ENCODE peak calls at places on chromosome 13, in seven cellular contexts. U is IMR-90, R is neuronal stem cell, J is H1, B is mesendoderm, P is H9, N is trophoblast cell. H is an unnamed sample.

GRCh38 chr13:22454586-22454985 is 726.2 kb upstream of the SGCG start:
- DNase-seq in U (no peak), R (no peak), J (no peak), B (peak; percentile 74), P (peak; percentile 56), N (peak; percentile 2), H (peak; percentile 2)

GRCh38 chr13:95714142-95714832 is 37.3 kb downstream of the DNAJC3 start:
- DNase-seq in U (peak; percentile 89), R (no peak), J (no peak), B (no peak), P (no peak), N (peak; percentile 61), H (peak; percentile 85)

GRCh38 chr13:110343241-110343865 is 36.3 kb downstream of the COL4A2 start:
- DNase-seq in U (no peak), R (no peak), J (no peak), B (no peak), P (no peak), N (peak; percentile 86), H (no peak)

GRCh38 chr13:26486550-26486949 is 70.9 kb upstream of the WASF3 start:
- DNase-seq in U (no peak), R (no peak), J (no peak), B (no peak), P (no peak), N (no peak), H (no peak)

GRCh38 chr13:21637296-21637695 is 33.3 kb upstream of the MICU2 start:
- DNase-seq in U (peak; percentile 43), R (no peak), J (no peak), B (no peak), P (no peak), N (no peak), H (no peak)

GRCh38 chr13:21230516-21230915 is 54.1 kb downstream of the MRPL57 start:
- DNase-seq in U (no peak), R (no peak), J (no peak), B (no peak), P (no peak), N (no peak), H (no peak)

GRCh38 chr13:105139380-105140285 is 1395.8 kb downstream of the EFNB2 start:
- DNase-seq in U (peak; percentile 62), R (no peak), J (no peak), B (no peak), P (peak; percentile 43), N (peak; percentile 43), H (peak; percentile 8)

GRCh38 chr13:50766043-50766442 is 77.4 kb downstream of the DLEU7 start:
- DNase-seq in U (no peak), R (no peak), J (no peak), B (no peak), P (no peak), N (no peak), H (no peak)

GRCh38 chr13:62243146-62243545 is 827.5 kb upstream of the PCDH20 start:
- DNase-seq in U (no peak), R (no peak), J (no peak), B (no peak), P (no peak), N (no peak), H (no peak)

GRCh38 chr13:22311734-22312404 is 641.0 kb downstream of the FGF9 start:
- DNase-seq in U (no peak), R (no peak), J (no peak), B (peak; percentile 8), P (peak; percentile 31), N (peak; percentile 2), H (no peak)

GRCh38 chr13:43985437-43986051 is 105.8 kb downstream of the LACC1 start:
- DNase-seq in U (no peak), R (no peak), J (no peak), B (no peak), P (no peak), N (no peak), H (no peak)

GRCh38 chr13:59846845-59847620 is 316.7 kb downstream of the DIAPH3 start:
- DNase-seq in U (no peak), R (peak; percentile 23), J (no peak), B (peak; percentile 58), P (no peak), N (peak; percentile 7), H (no peak)

GRCh38 chr13:38819053-38819452 is 132.2 kb downstream of the FREM2 start:
- DNase-seq in U (no peak), R (no peak), J (no peak), B (no peak), P (no peak), N (no peak), H (no peak)

GRCh38 chr13:48506092-48506701 is 26.7 kb downstream of the RCBTB2 start:
- DNase-seq in U (no peak), R (no peak), J (no peak), B (no peak), P (no peak), N (no peak), H (no peak)

GRCh38 chr13:96503481-96503880 is 413.6 kb downstream of the HS6ST3 start:
- DNase-seq in U (no peak), R (no peak), J (no peak), B (no peak), P (no peak), N (no peak), H (no peak)

GRCh38 chr13:41356788-41357187 is 45.7 kb downstream of the NAA16 start:
- DNase-seq in U (no peak), R (no peak), J (no peak), B (no peak), P (no peak), N (peak; percentile 15), H (no peak)

GRCh38 chr13:63944896-63945295 is 2529.2 kb upstream of the PCDH20 start:
- DNase-seq in U (no peak), R (no peak), J (no peak), B (no peak), P (no peak), N (no peak), H (no peak)

GRCh38 chr13:76454991-76455390 is 431.2 kb downstream of the KCTD12 start:
- DNase-seq in U (peak; percentile 13), R (no peak), J (no peak), B (no peak), P (no peak), N (no peak), H (peak; percentile 36)

GRCh38 chr13:59728896-59729545 is 434.7 kb downstream of the DIAPH3 start:
- DNase-seq in U (no peak), R (no peak), J (no peak), B (no peak), P (no peak), N (no peak), H (no peak)

GRCh38 chr13:43331676-43332075 is 308.3 kb downstream of the DNAJC15 start:
- DNase-seq in U (peak; percentile 10), R (no peak), J (no peak), B (no peak), P (no peak), N (no peak), H (no peak)

GRCh38 chr13:110640591-110641029 is 25.3 kb downstream of the NAXD start:
- DNase-seq in U (peak; percentile 60), R (no peak), J (no peak), B (no peak), P (peak; percentile 29), N (no peak), H (peak; percentile 34)

GRCh38 chr13:102940143-102940542 is 94.3 kb downstream of the ERCC5 start:
- DNase-seq in U (no peak), R (no peak), J (no peak), B (peak; percentile 50), P (peak; percentile 50), N (no peak), H (no peak)

GRCh38 chr13:38045278-38046048 is 175.9 kb upstream of the TRPC4 start:
- DNase-seq in U (peak; percentile 33), R (peak; percentile 3), J (no peak), B (peak; percentile 76), P (peak; percentile 43), N (peak; percentile 7), H (peak; percentile 61)

GRCh38 chr13:22926176-22927007 is 254.4 kb upstream of the SGCG start:
- DNase-seq in U (no peak), R (no peak), J (peak; percentile 80), B (peak; percentile 86), P (peak; percentile 85), N (no peak), H (peak; percentile 9)

GRCh38 chr13:59354665-59355064 is 809.1 kb downstream of the DIAPH3 start:
- DNase-seq in U (no peak), R (no peak), J (no peak), B (no peak), P (no peak), N (no peak), H (no peak)

DNA sequence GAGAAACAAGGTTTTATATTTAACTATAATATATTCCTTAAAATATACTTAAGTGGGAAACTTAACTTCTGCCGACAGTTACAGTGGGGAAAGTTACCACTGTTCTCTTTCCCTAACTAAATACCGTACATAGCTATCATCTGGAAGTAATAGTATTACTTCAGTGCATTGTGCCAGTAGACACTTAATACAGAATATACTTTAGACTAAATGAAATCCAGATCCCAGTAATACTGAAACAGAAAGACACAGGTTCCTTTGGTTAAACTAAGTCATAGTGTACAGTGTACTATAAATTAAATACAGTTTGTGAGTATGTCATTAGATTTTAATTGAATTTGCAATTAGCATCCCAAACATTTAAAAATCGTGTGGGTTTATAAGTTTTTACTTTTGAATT is 107.5 kb downstream of the PCCA start:
- DNase-seq in U (no peak), R (no peak), J (no peak), B (no peak), P (no peak), N (no peak), H (no peak)
- H3K27ac ChIP-seq in U (no peak overlapping the region), R (no peak overlapping the region), J (no peak overlapping the region), B (no peak overlapping the region), P (no peak overlapping the region), N (no peak overlapping the region), H (no peak overlapping the region)

GRCh38 chr13:99311137-99311536 is 3.9 kb upstream of the GPR183 start:
- DNase-seq in U (peak; percentile 49), R (no peak), J (no peak), B (peak; percentile 27), P (peak; percentile 35), N (no peak), H (peak; percentile 65)
- H2BK5ac ChIP-seq in U (peak overlapping the region; percentile 55), R (no peak overlapping the region), J (no peak overlapping the region), B (no peak overlapping the region), P (no peak overlapping the region), N (no peak overlapping the region), H (no peak overlapping the region)

DNA sequence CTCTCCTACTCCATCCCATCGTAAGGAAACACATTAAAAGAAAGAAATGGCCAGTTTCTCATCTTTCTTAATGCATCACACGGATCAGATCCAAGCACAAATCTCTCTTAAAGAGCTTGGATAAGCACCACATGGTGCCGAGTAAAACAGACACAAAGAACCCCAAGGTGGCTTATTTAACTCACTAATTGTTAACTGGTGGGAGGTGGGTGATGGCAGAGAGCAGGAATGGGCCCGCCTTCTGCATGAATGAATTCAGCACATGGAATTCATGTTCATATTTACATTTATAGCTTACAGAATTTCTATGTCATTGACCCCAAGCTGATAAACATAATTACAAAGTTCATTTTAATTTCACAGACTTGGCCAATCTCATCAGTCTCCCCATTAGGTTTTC is 89.9 kb downstream of the MZT1 start:
- DNase-seq in U (no peak), R (no peak), J (no peak), B (no peak), P (no peak), N (no peak), H (no peak)
- H3K27ac ChIP-seq in U (no peak overlapping the region), R (no peak overlapping the region), J (no peak overlapping the region), B (no peak overlapping the region), P (no peak overlapping the region), N (no peak overlapping the region), H (no peak overlapping the region)

DNA sequence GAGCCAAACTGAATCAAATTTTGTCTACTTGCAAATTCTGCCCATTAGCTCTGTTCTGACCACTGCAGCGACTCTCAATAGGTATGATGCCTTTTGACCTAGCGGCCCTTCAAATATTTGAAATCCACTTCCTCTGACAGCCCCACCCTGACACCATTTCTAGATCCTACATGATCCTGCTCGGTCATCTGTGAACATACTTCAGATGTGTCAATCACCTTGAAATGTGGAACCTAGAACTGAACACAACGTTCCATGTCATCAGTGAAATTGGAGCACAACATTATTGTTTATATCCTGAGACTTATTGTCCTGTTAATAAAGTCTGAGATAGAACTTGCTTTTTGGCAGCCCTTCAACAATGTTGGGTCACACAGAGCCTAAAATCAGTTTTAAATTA is 98.2 kb downstream of the UBL3 start:
- DNase-seq in U (no peak), R (no peak), J (no peak), B (no peak), P (no peak), N (no peak), H (no peak)
- H2BK5ac ChIP-seq in U (no peak overlapping the region), R (no peak overlapping the region), J (no peak overlapping the region), B (no peak overlapping the region), P (no peak overlapping the region), N (no peak overlapping the region), H (no peak overlapping the region)

H was measured in mesenchymal stem cell.